ENCODE peak calls at places on chromosomes 3 and 15, in six cellular contexts. One of them, this sample, is unnamed.

GRCh38 chr3:187744169-187745151 is 808 bp downstream of the BCL6 start:
- DNase-seq in ovary: peak
- DNase-seq in K562: peak
- DNase-seq in A549: peak
- DNase-seq in stomach: peak
- DNase-seq in tibial nerve: no peak
- DNase-seq in this sample: no peak

GRCh38 chr15:36185845-36186244 is 393.6 kb upstream of the CDIN1 start:
- DNase-seq in ovary: no peak
- DNase-seq in K562: no peak
- DNase-seq in A549: no peak
- DNase-seq in stomach: no peak
- DNase-seq in tibial nerve: no peak
- DNase-seq in this sample: no peak

GRCh38 chr3:135238201-135238600 is 443.1 kb downstream of the EPHB1 start:
- DNase-seq in ovary: no peak
- DNase-seq in K562: no peak
- DNase-seq in A549: no peak
- DNase-seq in stomach: no peak
- DNase-seq in tibial nerve: no peak
- DNase-seq in this sample: no peak

GRCh38 chr15:77710171-77710570 is 77.5 kb upstream of the LINGO1 start:
- DNase-seq in ovary: no peak
- DNase-seq in K562: no peak
- DNase-seq in A549: no peak
- DNase-seq in stomach: no peak
- DNase-seq in tibial nerve: no peak
- DNase-seq in this sample: no peak

GRCh38 chr3:71153753-71154152 is 429.8 kb downstream of the FOXP1 start:
- DNase-seq in ovary: no peak
- DNase-seq in K562: no peak
- DNase-seq in A549: no peak
- DNase-seq in stomach: no peak
- DNase-seq in tibial nerve: no peak
- DNase-seq in this sample: no peak

GRCh38 chr15:63000706-63001105 is 41.8 kb upstream of the TPM1 start:
- DNase-seq in ovary: no peak
- DNase-seq in K562: no peak
- DNase-seq in A549: no peak
- DNase-seq in stomach: no peak
- DNase-seq in tibial nerve: no peak
- DNase-seq in this sample: no peak

GRCh38 chr3:184156522-184156955 is 1.4 kb downstream of the DVL3 start:
- DNase-seq in ovary: peak
- DNase-seq in K562: peak
- DNase-seq in A549: no peak
- DNase-seq in stomach: no peak
- DNase-seq in tibial nerve: no peak
- DNase-seq in this sample: no peak

GRCh38 chr15:95840004-95840403 is 490.5 kb upstream of the NR2F2 start:
- DNase-seq in ovary: peak
- DNase-seq in K562: no peak
- DNase-seq in A549: no peak
- DNase-seq in stomach: no peak
- DNase-seq in tibial nerve: peak
- DNase-seq in this sample: no peak

GRCh38 chr3:153330891-153331290 is 168.9 kb downstream of the RAP2B start:
- DNase-seq in ovary: no peak
- DNase-seq in K562: no peak
- DNase-seq in A549: no peak
- DNase-seq in stomach: no peak
- DNase-seq in tibial nerve: no peak
- DNase-seq in this sample: no peak

GRCh38 chr15:83733206-83733605 is 79.3 kb downstream of the ADAMTSL3 start:
- DNase-seq in ovary: no peak
- DNase-seq in K562: no peak
- DNase-seq in A549: peak
- DNase-seq in stomach: no peak
- DNase-seq in tibial nerve: no peak
- DNase-seq in this sample: no peak

GRCh38 chr3:59839283-59839682 is 789.5 kb upstream of the CFAP20DC start:
- DNase-seq in ovary: no peak
- DNase-seq in K562: no peak
- DNase-seq in A549: no peak
- DNase-seq in stomach: no peak
- DNase-seq in tibial nerve: no peak
- DNase-seq in this sample: no peak

GRCh38 chr15:70741677-70742293 is 21.6 kb downstream of the UACA start:
- DNase-seq in ovary: no peak
- DNase-seq in K562: no peak
- DNase-seq in A549: peak
- DNase-seq in stomach: no peak
- DNase-seq in tibial nerve: no peak
- DNase-seq in this sample: no peak

GRCh38 chr3:115085197-115085865 is 61.8 kb downstream of the ZBTB20 start:
- DNase-seq in ovary: no peak
- DNase-seq in K562: no peak
- DNase-seq in A549: peak
- DNase-seq in stomach: no peak
- DNase-seq in tibial nerve: no peak
- DNase-seq in this sample: no peak

GRCh38 chr15:22944651-22945050 is 35.5 kb downstream of the CYFIP1 start:
- DNase-seq in ovary: no peak
- DNase-seq in K562: no peak
- DNase-seq in A549: no peak
- DNase-seq in stomach: no peak
- DNase-seq in tibial nerve: no peak
- DNase-seq in this sample: no peak

GRCh38 chr3:78887029-78887428 is 880.8 kb downstream of the ROBO1 start:
- DNase-seq in ovary: no peak
- DNase-seq in K562: no peak
- DNase-seq in A549: peak
- DNase-seq in stomach: no peak
- DNase-seq in tibial nerve: no peak
- DNase-seq in this sample: no peak

GRCh38 chr15:87716422-87716821 is 540.1 kb downstream of the NTRK3 start:
- DNase-seq in ovary: no peak
- DNase-seq in K562: no peak
- DNase-seq in A549: no peak
- DNase-seq in stomach: no peak
- DNase-seq in tibial nerve: no peak
- DNase-seq in this sample: no peak

GRCh38 chr3:99641984-99642383 is 3.6 kb downstream of the COL8A1 start:
- DNase-seq in ovary: no peak
- DNase-seq in K562: no peak
- DNase-seq in A549: no peak
- DNase-seq in stomach: no peak
- DNase-seq in tibial nerve: no peak
- DNase-seq in this sample: no peak

GRCh38 chr3:138081371-138082084 is 33.9 kb downstream of the DZIP1L start:
- DNase-seq in ovary: no peak
- DNase-seq in K562: no peak
- DNase-seq in A549: no peak
- DNase-seq in stomach: no peak
- DNase-seq in tibial nerve: no peak
- DNase-seq in this sample: no peak

GRCh38 chr15:31478781-31479221 is 152.2 kb downstream of the KLF13 start:
- DNase-seq in ovary: no peak
- DNase-seq in K562: no peak
- DNase-seq in A549: no peak
- DNase-seq in stomach: peak
- DNase-seq in tibial nerve: no peak
- DNase-seq in this sample: no peak

GRCh38 chr15:38895326-38896282 is 331.0 kb upstream of the RASGRP1 start:
- DNase-seq in ovary: no peak
- DNase-seq in K562: no peak
- DNase-seq in A549: no peak
- DNase-seq in stomach: no peak
- DNase-seq in tibial nerve: no peak
- DNase-seq in this sample: no peak

GRCh38 chr3:179653777-179654117 is 907 bp downstream of the USP13 start:
- DNase-seq in ovary: peak
- DNase-seq in K562: no peak
- DNase-seq in A549: peak
- DNase-seq in stomach: no peak
- DNase-seq in tibial nerve: no peak
- DNase-seq in this sample: no peak

GRCh38 chr3:147661916-147662315 is 252.8 kb downstream of the ZIC1 start:
- DNase-seq in ovary: no peak
- DNase-seq in K562: no peak
- DNase-seq in A549: no peak
- DNase-seq in stomach: no peak
- DNase-seq in tibial nerve: no peak
- DNase-seq in this sample: no peak

GRCh38 chr3:113535898-113536297 is 3.5 kb downstream of the SIDT1 start:
- DNase-seq in ovary: no peak
- DNase-seq in K562: peak
- DNase-seq in A549: peak
- DNase-seq in stomach: no peak
- DNase-seq in tibial nerve: no peak
- DNase-seq in this sample: no peak

GRCh38 chr3:29705906-29706507 is 425.1 kb downstream of the RBMS3 start:
- DNase-seq in ovary: no peak
- DNase-seq in K562: no peak
- DNase-seq in A549: no peak
- DNase-seq in stomach: no peak
- DNase-seq in tibial nerve: no peak
- DNase-seq in this sample: no peak
- TF ChIP-seq EP300 in ovary: no peak
- TF ChIP-seq EP300 in K562: no peak
- TF ChIP-seq EP300 in A549: no peak
- TF ChIP-seq EP300 in stomach: no peak
- TF ChIP-seq EP300 in tibial nerve: no peak
- TF ChIP-seq EP300 in this sample: no peak

GRCh38 chr3:193841581-193841980 is 248.6 kb downstream of the OPA1 start:
- DNase-seq in ovary: no peak
- DNase-seq in K562: no peak
- DNase-seq in A549: no peak
- DNase-seq in stomach: no peak
- DNase-seq in tibial nerve: no peak
- DNase-seq in this sample: no peak

GRCh38 chr3:193842832-193843446 is 249.9 kb downstream of the OPA1 start:
- DNase-seq in ovary: no peak
- DNase-seq in K562: peak
- DNase-seq in A549: no peak
- DNase-seq in stomach: no peak
- DNase-seq in tibial nerve: no peak
- DNase-seq in this sample: no peak

GRCh38 chr3:193843447-193844301 is 250.7 kb downstream of the OPA1 start:
- DNase-seq in ovary: no peak
- DNase-seq in K562: peak
- DNase-seq in A549: peak
- DNase-seq in stomach: peak
- DNase-seq in tibial nerve: no peak
- DNase-seq in this sample: peak

GRCh38 chr3:193840111-193840641 is 247.2 kb downstream of the OPA1 start:
- DNase-seq in ovary: no peak
- DNase-seq in K562: no peak
- DNase-seq in A549: no peak
- DNase-seq in stomach: no peak
- DNase-seq in tibial nerve: no peak
- DNase-seq in this sample: no peak

GRCh38 chr3:193842029-193842782 is 249.2 kb downstream of the OPA1 start:
- DNase-seq in ovary: no peak
- DNase-seq in K562: peak
- DNase-seq in A549: no peak
- DNase-seq in stomach: peak
- DNase-seq in tibial nerve: no peak
- DNase-seq in this sample: peak
- TF ChIP-seq EP300 in ovary: no peak
- TF ChIP-seq EP300 in K562: no peak
- TF ChIP-seq EP300 in A549: no peak
- TF ChIP-seq EP300 in stomach: no peak
- TF ChIP-seq EP300 in tibial nerve: no peak
- TF ChIP-seq EP300 in this sample: no peak

GRCh38 chr3:128579927-128580326 is 70.7 kb downstream of the RPN1 start:
- DNase-seq in ovary: no peak
- DNase-seq in K562: no peak
- DNase-seq in A549: peak
- DNase-seq in stomach: no peak
- DNase-seq in tibial nerve: no peak
- DNase-seq in this sample: no peak

GRCh38 chr3:128578346-128578745 is 72.3 kb downstream of the RPN1 start:
- DNase-seq in ovary: no peak
- DNase-seq in K562: no peak
- DNase-seq in A549: no peak
- DNase-seq in stomach: no peak
- DNase-seq in tibial nerve: no peak
- DNase-seq in this sample: no peak

GRCh38 chr3:128576290-128576689 is 74.3 kb downstream of the RPN1 start:
- DNase-seq in ovary: no peak
- DNase-seq in K562: no peak
- DNase-seq in A549: no peak
- DNase-seq in stomach: no peak
- DNase-seq in tibial nerve: no peak
- DNase-seq in this sample: no peak

GRCh38 chr3:128575777-128576176 is 74.8 kb downstream of the RPN1 start:
- DNase-seq in ovary: no peak
- DNase-seq in K562: no peak
- DNase-seq in A549: no peak
- DNase-seq in stomach: no peak
- DNase-seq in tibial nerve: no peak
- DNase-seq in this sample: no peak

DNA sequence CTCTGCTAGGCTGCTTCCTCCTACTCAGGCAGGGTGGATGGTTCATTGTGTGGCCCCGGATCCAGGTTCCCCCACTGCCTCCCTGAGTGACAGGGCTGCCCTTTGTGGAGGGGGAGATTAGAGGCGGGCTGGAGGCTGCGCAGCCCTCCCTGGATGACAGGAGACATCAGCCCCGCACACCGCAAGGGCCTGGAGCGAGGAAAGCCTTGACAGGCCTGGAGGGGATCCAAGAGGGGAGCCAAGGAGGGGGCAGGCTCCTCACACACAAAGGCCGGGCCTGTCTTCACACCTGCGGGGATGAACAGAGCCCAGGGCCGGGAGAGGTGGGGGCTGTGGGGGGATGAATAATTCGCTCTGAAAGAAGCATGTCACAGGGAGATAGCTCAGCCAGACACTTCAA is 72.9 kb downstream of the RPN1 start:
- DNase-seq in ovary: no peak
- DNase-seq in K562: peak
- DNase-seq in A549: no peak
- DNase-seq in stomach: no peak
- DNase-seq in tibial nerve: no peak
- DNase-seq in this sample: no peak
- TF ChIP-seq EP300 in ovary: no peak
- TF ChIP-seq EP300 in K562: no peak
- TF ChIP-seq EP300 in A549: no peak
- TF ChIP-seq EP300 in stomach: no peak
- TF ChIP-seq EP300 in tibial nerve: no peak
- TF ChIP-seq EP300 in this sample: no peak

DNA sequence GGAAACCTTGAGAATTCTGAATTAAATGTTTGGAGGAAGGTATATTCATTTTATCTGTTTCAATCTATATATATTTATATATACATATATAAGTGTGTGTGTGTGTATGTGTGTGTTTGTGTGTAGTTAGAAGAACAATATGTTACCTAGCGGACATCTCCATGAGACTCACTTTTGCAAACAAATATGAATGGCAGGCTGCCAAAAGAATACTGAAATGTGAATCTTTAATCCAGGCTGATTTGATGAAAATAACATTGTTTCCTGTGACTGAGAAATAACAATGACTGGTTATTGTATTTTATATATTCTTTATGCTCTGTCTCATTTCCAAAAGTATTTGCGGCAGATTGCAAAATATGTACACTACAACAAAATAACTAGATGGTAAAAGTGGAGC is 255.5 kb upstream of the TGFBR2 start:
- DNase-seq in ovary: no peak
- DNase-seq in K562: no peak
- DNase-seq in A549: no peak
- DNase-seq in stomach: no peak
- DNase-seq in tibial nerve: no peak
- DNase-seq in this sample: no peak
- TF ChIP-seq EP300 in ovary: no peak
- TF ChIP-seq EP300 in K562: no peak
- TF ChIP-seq EP300 in A549: no peak
- TF ChIP-seq EP300 in stomach: no peak
- TF ChIP-seq EP300 in tibial nerve: no peak
- TF ChIP-seq EP300 in this sample: no peak